ENCODE peak calls at places on chromosomes 1 and 21, in nine cellular contexts. One of them, this sample, is unnamed.

GRCh38 chr1:225462429-225462713 is 34.5 kb upstream of the LBR start:
- DNase-seq in GM13977: no peak
- DNase-seq in bronchial epithelial cell: no peak
- DNase-seq in Caco-2: no peak
- DNase-seq in A549: no peak
- DNase-seq in right lobe of liver: no peak
- DNase-seq in foreskin fibroblast: no peak
- DNase-seq in thoracic aorta: no peak
- DNase-seq in GM20000: no peak
- DNase-seq in this sample: no peak

GRCh38 chr1:21129407-21129806 is 47.3 kb downstream of the EIF4G3 start:
- DNase-seq in right lobe of liver: no peak
- DNase-seq in A549: no peak
- DNase-seq in bronchial epithelial cell: no peak
- DNase-seq in foreskin fibroblast: no peak
- DNase-seq in GM20000: no peak
- DNase-seq in GM13977: no peak
- DNase-seq in thoracic aorta: no peak
- DNase-seq in Caco-2: no peak
- DNase-seq in this sample: no peak

GRCh38 chr1:106755682-106756406 is 300.6 kb upstream of the PRMT6 start:
- DNase-seq in right lobe of liver: no peak
- DNase-seq in bronchial epithelial cell: peak; percentile 87
- DNase-seq in A549: no peak
- DNase-seq in foreskin fibroblast: peak; percentile 38
- DNase-seq in thoracic aorta: no peak
- DNase-seq in Caco-2: no peak
- DNase-seq in GM20000: no peak
- DNase-seq in GM13977: no peak
- DNase-seq in this sample: peak; percentile 93

GRCh38 chr1:85563139-85563538 is 17.4 kb upstream of the CCN1 start:
- DNase-seq in bronchial epithelial cell: no peak
- DNase-seq in GM13977: no peak
- DNase-seq in thoracic aorta: no peak
- DNase-seq in GM20000: no peak
- DNase-seq in foreskin fibroblast: no peak
- DNase-seq in A549: no peak
- DNase-seq in Caco-2: no peak
- DNase-seq in right lobe of liver: no peak
- DNase-seq in this sample: no peak

GRCh38 chr1:64898107-64898861 is 68.1 kb downstream of the JAK1 start:
- DNase-seq in GM13977: peak; percentile 62
- DNase-seq in GM20000: peak; percentile 65
- DNase-seq in foreskin fibroblast: peak; percentile 98
- DNase-seq in Caco-2: peak; percentile 78
- DNase-seq in right lobe of liver: peak; percentile 68
- DNase-seq in bronchial epithelial cell: peak; percentile 95
- DNase-seq in A549: peak; percentile 70
- DNase-seq in thoracic aorta: peak; percentile 89
- DNase-seq in this sample: peak; percentile 93

GRCh38 chr1:164739189-164739588 is 180.2 kb downstream of the PBX1 start:
- DNase-seq in bronchial epithelial cell: no peak
- DNase-seq in Caco-2: no peak
- DNase-seq in right lobe of liver: no peak
- DNase-seq in GM13977: no peak
- DNase-seq in A549: no peak
- DNase-seq in thoracic aorta: no peak
- DNase-seq in foreskin fibroblast: no peak
- DNase-seq in GM20000: no peak
- DNase-seq in this sample: no peak

GRCh38 chr1:188022661-188023060 is 1193.9 kb downstream of the PLA2G4A start:
- DNase-seq in Caco-2: no peak
- DNase-seq in A549: no peak
- DNase-seq in thoracic aorta: no peak
- DNase-seq in bronchial epithelial cell: no peak
- DNase-seq in right lobe of liver: no peak
- DNase-seq in foreskin fibroblast: no peak
- DNase-seq in GM13977: no peak
- DNase-seq in GM20000: no peak
- DNase-seq in this sample: no peak

GRCh38 chr21:44920694-44921604 is at the start of gene ITGB2:
- DNase-seq in bronchial epithelial cell: no peak
- DNase-seq in right lobe of liver: peak; percentile 84
- DNase-seq in Caco-2: no peak
- DNase-seq in foreskin fibroblast: no peak
- DNase-seq in GM20000: peak; percentile 78
- DNase-seq in thoracic aorta: no peak
- DNase-seq in A549: no peak
- DNase-seq in GM13977: peak; percentile 71
- DNase-seq in this sample: no peak

GRCh38 chr1:63874278-63874880 is 100.6 kb downstream of the ROR1 start:
- DNase-seq in right lobe of liver: no peak
- DNase-seq in GM20000: no peak
- DNase-seq in A549: no peak
- DNase-seq in thoracic aorta: no peak
- DNase-seq in foreskin fibroblast: peak; percentile 44
- DNase-seq in GM13977: no peak
- DNase-seq in Caco-2: no peak
- DNase-seq in bronchial epithelial cell: no peak
- DNase-seq in this sample: no peak

GRCh38 chr1:114428083-114428754 is 82.8 kb downstream of the TRIM33 start:
- DNase-seq in right lobe of liver: no peak
- DNase-seq in GM13977: no peak
- DNase-seq in thoracic aorta: no peak
- DNase-seq in bronchial epithelial cell: peak; percentile 18
- DNase-seq in GM20000: no peak
- DNase-seq in foreskin fibroblast: peak; percentile 5
- DNase-seq in A549: no peak
- DNase-seq in Caco-2: no peak
- DNase-seq in this sample: peak; percentile 19

GRCh38 chr1:70948618-70949017 is 99.0 kb downstream of the PTGER3 start:
- DNase-seq in bronchial epithelial cell: no peak
- DNase-seq in GM13977: no peak
- DNase-seq in GM20000: no peak
- DNase-seq in Caco-2: no peak
- DNase-seq in A549: no peak
- DNase-seq in foreskin fibroblast: no peak
- DNase-seq in thoracic aorta: no peak
- DNase-seq in right lobe of liver: no peak
- DNase-seq in this sample: no peak

GRCh38 chr1:10701145-10701544 is 95.3 kb downstream of the CASZ1 start:
- DNase-seq in A549: no peak
- DNase-seq in bronchial epithelial cell: no peak
- DNase-seq in GM20000: no peak
- DNase-seq in right lobe of liver: no peak
- DNase-seq in thoracic aorta: no peak
- DNase-seq in Caco-2: no peak
- DNase-seq in GM13977: no peak
- DNase-seq in foreskin fibroblast: no peak
- DNase-seq in this sample: no peak
- TF ChIP-seq CTCF in A549: no peak
- TF ChIP-seq CTCF in bronchial epithelial cell: no peak
- TF ChIP-seq CTCF in GM20000: no peak
- TF ChIP-seq CTCF in right lobe of liver: no peak
- TF ChIP-seq CTCF in thoracic aorta: no peak
- TF ChIP-seq CTCF in Caco-2: no peak
- TF ChIP-seq CTCF in GM13977: no peak
- TF ChIP-seq CTCF in foreskin fibroblast: no peak
- TF ChIP-seq CTCF in this sample: no peak

DNA sequence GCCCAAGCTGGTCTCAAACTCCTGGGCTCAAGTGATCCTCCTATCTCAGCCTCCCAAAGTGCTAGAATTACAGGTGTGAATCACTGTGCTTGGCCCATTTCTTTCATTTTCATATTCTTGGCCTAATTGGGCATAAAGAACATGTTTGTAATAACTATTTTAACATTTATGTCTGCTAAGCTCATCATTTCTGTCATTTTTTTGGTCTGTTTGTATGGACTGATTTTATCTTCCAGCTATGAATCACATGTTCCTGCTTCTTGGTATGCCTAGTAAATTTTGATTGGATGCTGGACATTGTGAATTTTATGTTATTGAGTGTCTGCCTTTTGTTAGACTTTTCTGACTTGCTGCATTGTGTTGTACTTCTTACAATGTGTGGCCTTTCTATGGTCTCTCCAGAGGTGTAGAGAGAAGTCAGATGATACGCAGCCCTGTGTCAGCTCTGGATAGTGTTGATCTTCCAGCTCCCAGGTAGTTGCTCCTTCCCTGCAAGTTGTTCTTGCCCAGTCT is 39.0 kb upstream of the PPM1J start:
- DNase-seq in A549: no peak
- DNase-seq in GM13977: no peak
- DNase-seq in bronchial epithelial cell: no peak
- DNase-seq in foreskin fibroblast: no peak
- DNase-seq in thoracic aorta: no peak
- DNase-seq in Caco-2: no peak
- DNase-seq in GM20000: no peak
- DNase-seq in right lobe of liver: no peak
- DNase-seq in this sample: no peak
- TF ChIP-seq CTCF in A549: no peak
- TF ChIP-seq CTCF in GM13977: no peak
- TF ChIP-seq CTCF in bronchial epithelial cell: no peak
- TF ChIP-seq CTCF in foreskin fibroblast: no peak
- TF ChIP-seq CTCF in thoracic aorta: no peak
- TF ChIP-seq CTCF in Caco-2: no peak
- TF ChIP-seq CTCF in GM20000: no peak
- TF ChIP-seq CTCF in right lobe of liver: no peak
- TF ChIP-seq CTCF in this sample: no peak

DNA sequence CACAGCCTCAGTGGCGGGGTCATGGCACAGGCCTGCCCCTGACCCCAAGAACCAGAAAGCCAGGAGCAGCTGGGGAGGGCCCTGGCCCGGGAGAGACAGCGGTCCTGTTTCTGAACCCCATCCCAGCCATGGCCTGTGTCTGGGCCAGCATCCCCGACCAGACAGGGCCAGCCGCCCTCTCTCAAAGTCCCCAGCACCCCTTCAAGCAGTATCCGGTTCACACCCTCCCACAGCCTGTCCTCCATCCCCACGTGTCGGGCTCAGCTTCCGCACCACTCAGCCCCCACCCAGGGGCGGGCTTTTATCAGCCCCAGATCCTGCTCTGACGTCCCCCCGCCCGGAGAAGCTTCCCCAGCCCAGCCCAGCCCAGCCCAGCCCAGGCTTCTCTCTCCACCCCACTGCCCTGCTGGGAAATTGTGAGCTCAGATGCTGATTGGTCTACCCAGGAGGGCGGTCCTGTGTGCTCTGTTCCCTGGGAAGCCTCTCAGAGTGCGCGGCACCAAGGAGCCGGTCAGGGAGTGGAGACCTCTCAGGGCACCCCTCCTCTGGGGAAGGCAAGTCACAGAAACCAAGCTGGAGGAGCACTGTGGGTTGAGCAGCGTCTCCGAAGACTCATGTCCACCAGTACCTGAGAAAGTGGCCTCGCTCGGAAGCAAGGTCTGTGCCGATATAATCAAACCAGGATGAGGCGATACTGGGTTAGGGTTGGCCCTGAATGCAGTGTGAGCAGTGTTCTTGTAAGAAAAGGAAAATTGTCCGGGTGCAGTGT is 4.7 kb upstream of the FAAP20 start:
- DNase-seq in right lobe of liver: peak; percentile 84
- DNase-seq in Caco-2: no peak
- DNase-seq in foreskin fibroblast: peak; percentile 88
- DNase-seq in thoracic aorta: peak; percentile 86
- DNase-seq in bronchial epithelial cell: peak; percentile 75
- DNase-seq in GM20000: peak; percentile 87
- DNase-seq in A549: peak; percentile 91
- DNase-seq in GM13977: peak; percentile 88
- DNase-seq in this sample: peak; percentile 91
- TF ChIP-seq CTCF in right lobe of liver: no peak
- TF ChIP-seq CTCF in Caco-2: no peak
- TF ChIP-seq CTCF in foreskin fibroblast: no peak
- TF ChIP-seq CTCF in thoracic aorta: no peak
- TF ChIP-seq CTCF in bronchial epithelial cell: no peak
- TF ChIP-seq CTCF in GM20000: no peak
- TF ChIP-seq CTCF in A549: no peak
- TF ChIP-seq CTCF in GM13977: no peak
- TF ChIP-seq CTCF in this sample: no peak

DNA sequence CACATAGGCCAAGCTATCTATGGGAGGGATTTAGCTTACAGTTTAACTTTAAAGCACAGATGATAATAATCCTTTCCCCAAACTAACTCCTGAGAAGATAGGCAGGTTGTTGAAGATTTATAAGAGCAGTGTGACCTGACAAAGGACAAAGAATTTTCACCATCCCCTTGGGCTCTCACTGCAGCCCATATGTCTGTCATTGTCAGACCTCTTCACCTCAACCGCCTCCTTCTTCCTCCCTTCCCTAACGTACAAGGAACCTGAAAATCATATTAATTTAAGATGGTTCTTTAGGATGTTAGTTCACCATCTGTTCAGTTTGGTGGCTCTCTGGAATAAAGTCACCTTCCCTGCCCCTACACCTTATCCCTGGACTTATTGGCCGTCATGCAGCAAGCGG is 5.0 kb downstream of the RNU1-2 start:
- DNase-seq in bronchial epithelial cell: no peak
- DNase-seq in Caco-2: no peak
- DNase-seq in thoracic aorta: no peak
- DNase-seq in GM20000: no peak
- DNase-seq in foreskin fibroblast: no peak
- DNase-seq in GM13977: no peak
- DNase-seq in right lobe of liver: no peak
- DNase-seq in A549: no peak
- DNase-seq in this sample: no peak
- TF ChIP-seq CTCF in bronchial epithelial cell: peak; percentile 18
- TF ChIP-seq CTCF in Caco-2: no peak
- TF ChIP-seq CTCF in thoracic aorta: no peak
- TF ChIP-seq CTCF in GM20000: no peak
- TF ChIP-seq CTCF in foreskin fibroblast: peak; percentile 36
- TF ChIP-seq CTCF in GM13977: peak; percentile 28
- TF ChIP-seq CTCF in right lobe of liver: no peak
- TF ChIP-seq CTCF in A549: no peak
- TF ChIP-seq CTCF in this sample: no peak

This sample was measured in MCF 10A.